ENCODE peak calls at places on chromosomes 6 and 20, in seven cellular contexts. K is A549, T is GM12878, D is tibial nerve, E is upper lobe of left lung, M is suprapubic skin, L is transverse colon. X is an unnamed sample.

GRCh38 chr6:3016473-3017280 is 17.0 kb downstream of the NQO2 start:
- DNase-seq in K (no peak), E (no peak), M (no peak), T (no peak), L (no peak), D (no peak), X (no peak)

GRCh38 chr20:24768226-24768625 is 180.8 kb upstream of the CST7 start:
- DNase-seq in L (no peak), K (no peak), D (no peak), M (peak), T (no peak), E (peak), X (no peak)

GRCh38 chr20:58374906-58375760 is 13.9 kb upstream of the VAPB start:
- DNase-seq in E (no peak), K (no peak), L (no peak), T (no peak), M (no peak), D (no peak), X (no peak)

GRCh38 chr20:9609892-9610502 is 95.6 kb downstream of the LAMP5 start:
- DNase-seq in M (no peak), K (no peak), T (peak), D (peak), E (peak), L (peak), X (peak)

GRCh38 chr6:111709615-111710398 is 104.1 kb upstream of the TRAF3IP2 start:
- DNase-seq in T (peak), D (peak), E (peak), L (peak), M (no peak), K (peak), X (peak)

GRCh38 chr6:79869600-79870084 is 77.7 kb downstream of the ELOVL4 start:
- DNase-seq in K (peak), L (peak), E (peak), M (peak), D (peak), T (peak), X (peak)

GRCh38 chr6:122692175-122692598 is 82.0 kb downstream of the PKIB start:
- DNase-seq in M (no peak), K (no peak), L (no peak), D (no peak), T (no peak), E (no peak), X (no peak)

GRCh38 chr6:44917430-44917829 is 410.7 kb upstream of the RUNX2 start:
- DNase-seq in M (no peak), L (no peak), D (no peak), K (no peak), E (no peak), T (no peak), X (no peak)

GRCh38 chr6:54252496-54252895 is 55.7 kb upstream of the TINAG start:
- DNase-seq in K (no peak), D (no peak), M (no peak), E (no peak), L (no peak), T (no peak), X (no peak)

GRCh38 chr6:16974387-16974673 is 127.5 kb upstream of the STMND1 start:
- DNase-seq in E (no peak), K (no peak), L (no peak), M (no peak), T (no peak), D (no peak), X (no peak)

GRCh38 chr6:148709577-148709976 is 37.3 kb upstream of the UST start:
- DNase-seq in T (no peak), D (no peak), K (no peak), L (no peak), E (no peak), M (no peak), X (no peak)

GRCh38 chr6:41040101-41040910 is 1.3 kb upstream of the UNC5CL start:
- DNase-seq in K (peak), T (no peak), L (peak), D (no peak), M (no peak), E (peak), X (no peak)

GRCh38 chr20:47411161-47411560 is 54.7 kb upstream of the ZMYND8 start:
- DNase-seq in E (no peak), T (no peak), K (no peak), M (no peak), L (no peak), D (no peak), X (no peak)

GRCh38 chr6:26594730-26595632 is 1.8 kb upstream of the ABT1 start:
- DNase-seq in M (no peak), K (peak), E (no peak), T (no peak), L (no peak), D (no peak), X (peak)

GRCh38 chr6:36825996-36826395 is 13.2 kb downstream of the CPNE5 start:
- DNase-seq in M (no peak), T (no peak), L (no peak), K (no peak), E (no peak), D (no peak), X (no peak)

GRCh38 chr6:14401181-14401745 is 283.7 kb downstream of the CD83 start:
- DNase-seq in L (no peak), T (no peak), E (no peak), D (no peak), K (no peak), M (no peak), X (no peak)

GRCh38 chr6:52872031-52872430 is 31.4 kb upstream of the GSTA5 start:
- DNase-seq in D (no peak), T (no peak), L (no peak), K (no peak), E (no peak), M (no peak), X (no peak)

GRCh38 chr6:22827760-22828159 is 258.4 kb downstream of the HDGFL1 start:
- DNase-seq in T (no peak), D (no peak), E (no peak), L (no peak), K (no peak), M (no peak), X (no peak)

GRCh38 chr6:93017213-93017612 is 402.1 kb downstream of the EPHA7 start:
- DNase-seq in L (no peak), E (no peak), D (no peak), K (no peak), T (no peak), M (no peak), X (no peak)

GRCh38 chr20:23493172-23493772 is 2.4 kb downstream of the CST8 start:
- DNase-seq in L (no peak), D (no peak), M (no peak), K (no peak), E (no peak), T (no peak), X (no peak)

GRCh38 chr6:39402239-39402751 is 79.8 kb upstream of the KCNK16 start:
- DNase-seq in D (no peak), L (no peak), T (no peak), M (no peak), E (no peak), K (no peak), X (no peak)

GRCh38 chr6:143984670-143985069 is 23.4 kb downstream of the PLAGL1 start:
- DNase-seq in D (no peak), L (no peak), T (no peak), M (no peak), K (no peak), E (no peak), X (no peak)

GRCh38 chr20:17810847-17811604 is 111.3 kb downstream of the BANF2 start:
- DNase-seq in E (no peak), D (no peak), M (no peak), L (no peak), T (no peak), K (no peak), X (no peak)

GRCh38 chr20:31687777-31688176 is 34.9 kb downstream of the BCL2L1 start:
- DNase-seq in M (no peak), D (no peak), L (no peak), E (no peak), K (no peak), T (no peak), X (no peak)

GRCh38 chr6:82247634-82248232 is at the start of gene IBTK:
- DNase-seq in M (peak), K (peak), D (peak), T (peak), L (peak), E (peak), X (peak)

GRCh38 chr6:15444881-15445280 is 199.0 kb downstream of the JARID2 start:
- DNase-seq in E (no peak), M (no peak), T (no peak), L (no peak), K (no peak), D (no peak), X (no peak)

GRCh38 chr6:25172819-25173218 is 106.4 kb upstream of the CARMIL1 start:
- DNase-seq in L (no peak), E (no peak), M (no peak), T (no peak), D (no peak), K (no peak), X (no peak)

GRCh38 chr20:36887779-36888133 is 11.8 kb downstream of the TLDC2 start:
- DNase-seq in L (no peak), T (no peak), K (no peak), D (no peak), M (peak), E (no peak), X (no peak)

GRCh38 chr20:34493646-34494045 is 22.6 kb upstream of the DYNLRB1 start:
- DNase-seq in E (no peak), L (no peak), D (no peak), T (no peak), M (no peak), K (no peak), X (no peak)

GRCh38 chr6:138651491-138651890 is 122.1 kb upstream of the CCDC28A start:
- DNase-seq in L (no peak), K (no peak), D (no peak), E (no peak), M (no peak), T (no peak), X (no peak)

GRCh38 chr6:130524552-130524951 is 158.7 kb downstream of the TMEM200A start:
- DNase-seq in K (no peak), T (no peak), M (no peak), L (no peak), D (no peak), E (no peak), X (no peak)

GRCh38 chr20:43722153-43722505 is 4.7 kb downstream of the GTSF1L start:
- DNase-seq in T (no peak), L (no peak), D (no peak), E (no peak), K (no peak), M (no peak), X (no peak)

GRCh38 chr6:28981833-28982475 is 23.2 kb downstream of the ZNF311 start:
- DNase-seq in T (peak), L (peak), E (peak), M (peak), K (peak), D (peak), X (peak)

GRCh38 chr6:28983838-28984237 is 21.3 kb downstream of the ZNF311 start:
- DNase-seq in T (no peak), E (no peak), D (no peak), L (no peak), K (no peak), M (no peak), X (no peak)

GRCh38 chr6:28982476-28983266 is 22.4 kb downstream of the ZNF311 start:
- DNase-seq in K (peak), E (no peak), T (peak), M (no peak), L (no peak), D (no peak), X (no peak)

GRCh38 chr6:28988536-28989415 is 16.3 kb downstream of the ZNF311 start:
- DNase-seq in D (no peak), L (peak), T (no peak), E (peak), M (no peak), K (peak), X (peak)

DNA sequence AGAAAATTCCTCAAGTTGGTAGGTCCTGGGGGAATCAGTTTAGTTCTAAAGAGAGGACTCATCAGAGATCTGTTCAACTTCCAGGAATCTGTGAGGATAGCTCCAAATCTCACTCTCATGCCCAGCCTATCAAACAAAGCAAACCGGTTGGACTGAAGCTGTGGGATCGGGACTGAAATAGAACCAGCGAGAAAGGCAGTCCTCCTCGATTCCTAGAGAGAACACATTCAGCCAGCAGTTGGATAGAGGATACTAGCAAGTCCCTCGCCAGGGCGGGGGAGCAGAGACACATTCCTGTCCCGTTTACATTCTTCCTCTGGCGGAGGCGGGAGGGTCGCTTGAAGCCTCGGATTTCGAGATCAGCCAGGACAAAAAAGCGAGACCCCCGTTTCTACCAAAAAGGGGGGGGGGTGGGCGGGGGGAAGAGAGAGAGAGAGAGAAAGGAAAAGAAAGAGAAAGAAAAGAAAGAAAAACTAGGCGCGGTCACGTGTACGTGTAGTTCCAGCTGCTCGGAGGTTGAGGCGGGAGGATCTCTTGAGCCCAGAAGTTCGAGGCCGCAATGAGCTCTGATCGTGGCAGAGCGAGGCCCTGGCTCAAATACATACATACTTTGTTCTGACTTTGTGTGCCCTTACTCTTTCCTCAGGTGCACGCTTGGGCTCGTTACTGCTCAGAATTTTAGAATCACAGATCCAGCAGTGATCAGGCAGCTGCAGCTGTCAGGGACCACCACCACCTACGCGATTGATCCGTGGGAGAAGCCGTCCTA is 19.5 kb downstream of the ZNF311 start:
- DNase-seq in K (peak), T (no peak), M (peak), E (peak), D (peak), L (peak), X (peak)
- TF ChIP-seq CTCF in K (no peak), T (no peak), M (no peak), E (no peak), D (no peak), L (no peak), X (no peak)

DNA sequence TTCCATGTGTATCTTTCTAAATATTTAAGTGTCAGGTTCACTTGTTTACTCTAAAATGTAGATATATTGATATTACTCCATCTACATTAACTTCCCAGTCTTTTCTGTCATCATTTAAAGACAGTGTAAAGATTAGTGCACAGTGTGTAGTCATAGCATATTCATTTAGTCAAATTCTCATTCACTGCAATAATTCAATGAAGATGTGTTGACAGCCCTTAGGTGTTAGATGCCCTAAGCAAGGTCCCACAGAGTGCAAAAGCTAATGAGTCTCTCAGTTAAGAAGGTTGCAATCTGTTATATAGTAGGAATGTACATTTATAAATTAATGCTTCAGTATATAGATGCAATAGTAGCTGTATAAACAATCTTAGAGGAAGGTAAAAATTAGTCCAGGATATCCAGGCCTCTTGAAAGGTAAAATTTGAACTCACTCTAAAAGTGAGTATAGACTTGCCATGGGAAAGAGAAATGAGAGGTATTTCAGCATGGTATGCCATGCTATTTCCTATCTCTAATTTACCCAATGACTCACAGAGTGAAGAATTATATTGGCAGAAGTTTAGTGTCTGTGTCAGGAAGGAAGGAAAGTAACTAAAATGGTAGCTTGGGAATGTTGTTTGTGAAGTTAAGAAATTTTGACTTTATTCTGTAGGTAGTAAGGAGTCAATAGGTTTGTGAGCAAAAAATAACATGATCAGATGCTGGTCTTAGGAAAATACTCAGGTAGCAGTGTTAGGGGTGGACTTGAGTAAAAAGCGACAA is 969.9 kb upstream of the CITED2 start:
- DNase-seq in M (no peak), T (no peak), E (no peak), D (no peak), L (no peak), K (no peak), X (no peak)
- H3K27ac ChIP-seq in M (no peak), T (no peak), E (no peak), D (no peak), L (no peak), K (no peak), X (no peak)

GRCh38 chr6:166814386-166814785 is 142.0 kb downstream of the RNASET2 start:
- DNase-seq in K (no peak), D (no peak), E (no peak), L (no peak), M (no peak), T (no peak), X (no peak)
- TF ChIP-seq EP300 in K (no peak), D (no peak), E (no peak), L (no peak), M (no peak), T (no peak), X (no peak)

DNA sequence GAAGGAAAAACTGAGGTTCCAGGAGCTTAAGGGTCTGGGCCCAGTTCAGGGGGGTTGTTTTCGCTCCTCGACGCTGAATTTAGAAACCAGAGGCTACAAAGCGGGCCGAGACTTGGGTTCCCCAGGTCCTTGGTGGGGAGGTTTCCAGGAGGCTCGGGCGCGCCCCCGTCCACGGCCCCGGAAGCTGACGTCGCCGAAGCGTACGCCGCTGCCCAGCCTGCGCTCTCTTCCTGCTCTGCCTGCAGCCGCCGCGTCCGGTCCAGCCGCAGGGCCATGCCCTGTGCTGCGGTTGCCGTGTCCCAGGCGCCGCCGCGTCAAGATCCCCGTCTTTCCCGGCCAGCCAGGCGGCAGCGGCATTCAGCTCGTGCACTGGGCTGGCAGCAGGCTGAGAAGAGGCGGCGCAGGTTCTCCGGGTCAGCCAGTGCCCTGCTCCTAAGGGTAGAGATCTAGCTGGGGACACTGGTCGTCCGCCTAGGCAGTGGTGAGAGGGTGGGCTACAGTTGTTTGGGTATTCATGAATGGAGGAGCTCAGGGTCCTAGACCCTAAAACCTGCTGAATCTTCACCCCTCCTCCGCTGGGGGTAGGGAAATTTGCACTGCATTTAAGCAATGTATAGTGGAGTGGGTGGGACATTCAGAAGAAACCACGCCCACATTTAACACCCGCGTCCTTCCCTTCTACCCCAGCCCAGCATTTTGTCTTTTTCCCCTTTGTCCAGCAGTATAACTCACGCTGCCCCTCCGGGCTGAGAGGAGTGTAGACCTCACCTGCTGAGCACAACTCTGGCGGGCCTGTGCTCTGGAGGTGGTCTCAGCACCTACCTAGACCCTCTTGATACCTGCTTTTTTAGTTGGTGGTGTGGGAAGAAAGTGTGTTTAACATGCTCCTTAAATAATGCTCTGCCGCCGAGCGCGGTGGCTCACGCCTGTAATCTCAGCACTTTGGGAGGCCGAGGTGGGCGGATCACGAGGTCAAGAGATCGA is 1.1 kb upstream of the TRIM26 start:
- DNase-seq in K (peak), L (peak), T (peak), D (peak), M (peak), E (peak), X (peak)
- TF ChIP-seq CTCF in K (no peak), L (no peak), T (no peak), D (no peak), M (no peak), E (peak), X (no peak)